ENCODE peak calls at places on chromosomes 12 and 14, in five cellular contexts. One of them, this sample, is unnamed.

GRCh38 chr12:90504806-90505205 is 450.2 kb downstream of the CCER1 start:
- DNase-seq in GDM1: no peak
- DNase-seq in CD4-positive, CD25-positive, alpha-beta regulatory T cell: no peak
- DNase-seq in naive B cell: no peak
- DNase-seq in AG04449: no peak
- DNase-seq in this sample: no peak

GRCh38 chr14:78921856-78922255 is 751.7 kb downstream of the NRXN3 start:
- DNase-seq in GDM1: no peak
- DNase-seq in CD4-positive, CD25-positive, alpha-beta regulatory T cell: no peak
- DNase-seq in naive B cell: no peak
- DNase-seq in AG04449: peak
- DNase-seq in this sample: no peak

GRCh38 chr12:42450248-42450647 is 124.3 kb downstream of the PPHLN1 start:
- DNase-seq in GDM1: no peak
- DNase-seq in CD4-positive, CD25-positive, alpha-beta regulatory T cell: no peak
- DNase-seq in naive B cell: no peak
- DNase-seq in AG04449: no peak
- DNase-seq in this sample: peak

GRCh38 chr14:21041676-21042433 is at the start of gene RNASE7:
- DNase-seq in GDM1: no peak
- DNase-seq in CD4-positive, CD25-positive, alpha-beta regulatory T cell: no peak
- DNase-seq in naive B cell: no peak
- DNase-seq in AG04449: no peak
- DNase-seq in this sample: peak

GRCh38 chr12:12784116-12784515 is 1.3 kb upstream of the APOLD1 start:
- DNase-seq in GDM1: no peak
- DNase-seq in CD4-positive, CD25-positive, alpha-beta regulatory T cell: no peak
- DNase-seq in naive B cell: no peak
- DNase-seq in AG04449: no peak
- DNase-seq in this sample: no peak

GRCh38 chr12:31906581-31907286 is 52.5 kb upstream of the RESF1 start:
- DNase-seq in GDM1: no peak
- DNase-seq in CD4-positive, CD25-positive, alpha-beta regulatory T cell: no peak
- DNase-seq in naive B cell: peak
- DNase-seq in AG04449: no peak
- DNase-seq in this sample: no peak

GRCh38 chr12:17370621-17371020 is 719.4 kb downstream of the RERGL start:
- DNase-seq in GDM1: no peak
- DNase-seq in CD4-positive, CD25-positive, alpha-beta regulatory T cell: no peak
- DNase-seq in naive B cell: no peak
- DNase-seq in AG04449: no peak
- DNase-seq in this sample: no peak

GRCh38 chr12:45644521-45644920 is 85.0 kb upstream of the ARID2 start:
- DNase-seq in GDM1: peak
- DNase-seq in CD4-positive, CD25-positive, alpha-beta regulatory T cell: no peak
- DNase-seq in naive B cell: no peak
- DNase-seq in AG04449: no peak
- DNase-seq in this sample: peak

GRCh38 chr12:56165369-56165768 is 7.2 kb downstream of the MYL6 start:
- DNase-seq in GDM1: no peak
- DNase-seq in CD4-positive, CD25-positive, alpha-beta regulatory T cell: no peak
- DNase-seq in naive B cell: no peak
- DNase-seq in AG04449: no peak
- DNase-seq in this sample: no peak

This sample was measured in AG20443.